ENCODE peak calls at places on chromosomes 7 and 10, in four cellular contexts. One of them, this sample, is unnamed.

GRCh38 chr10:3935141-3935540 is 150.1 kb upstream of the KLF6 start:
- DNase-seq in colonic mucosa: no peak
- DNase-seq in Panc1: no peak
- DNase-seq in right lobe of liver: no peak
- DNase-seq in this sample: peak; percentile 56

GRCh38 chr7:43479042-43479441 is 103.9 kb upstream of the STK17A start:
- DNase-seq in colonic mucosa: no peak
- DNase-seq in Panc1: no peak
- DNase-seq in right lobe of liver: no peak
- DNase-seq in this sample: no peak

GRCh38 chr10:33460461-33461294 is 126.2 kb upstream of the NRP1 start:
- DNase-seq in colonic mucosa: peak; percentile 21
- DNase-seq in Panc1: no peak
- DNase-seq in right lobe of liver: no peak
- DNase-seq in this sample: peak; percentile 84

GRCh38 chr7:92641921-92642511 is 51.8 kb upstream of the FAM133B start:
- DNase-seq in colonic mucosa: no peak
- DNase-seq in Panc1: no peak
- DNase-seq in right lobe of liver: no peak
- DNase-seq in this sample: no peak

GRCh38 chr10:110651044-110651958 is 7.2 kb downstream of the RBM20 start:
- DNase-seq in colonic mucosa: no peak
- DNase-seq in Panc1: no peak
- DNase-seq in right lobe of liver: no peak
- DNase-seq in this sample: no peak

GRCh38 chr7:134443396-134444070 is 15.4 kb downstream of the AKR1B1 start:
- DNase-seq in colonic mucosa: no peak
- DNase-seq in Panc1: no peak
- DNase-seq in right lobe of liver: no peak
- DNase-seq in this sample: no peak

GRCh38 chr10:32445036-32445435 is 904 bp upstream of the CCDC7 start:
- DNase-seq in colonic mucosa: no peak
- DNase-seq in Panc1: no peak
- DNase-seq in right lobe of liver: no peak
- DNase-seq in this sample: no peak

GRCh38 chr7:148697256-148697841 is 1.4 kb upstream of the CUL1 start:
- DNase-seq in colonic mucosa: peak; percentile 25
- DNase-seq in Panc1: no peak
- DNase-seq in right lobe of liver: no peak
- DNase-seq in this sample: no peak

GRCh38 chr7:133712544-133712943 is 414.6 kb upstream of the LRGUK start:
- DNase-seq in colonic mucosa: no peak
- DNase-seq in Panc1: no peak
- DNase-seq in right lobe of liver: no peak
- DNase-seq in this sample: no peak

GRCh38 chr10:118721005-118721876 is 33.5 kb downstream of the CACUL1 start:
- DNase-seq in colonic mucosa: peak; percentile 73
- DNase-seq in Panc1: peak; percentile 50
- DNase-seq in right lobe of liver: no peak
- DNase-seq in this sample: no peak

GRCh38 chr10:16520900-16521299 is 779 bp downstream of the C1QL3 start:
- DNase-seq in colonic mucosa: no peak
- DNase-seq in Panc1: no peak
- DNase-seq in right lobe of liver: peak; percentile 36
- DNase-seq in this sample: no peak

GRCh38 chr10:83555264-83555663 is 584.0 kb upstream of the GHITM start:
- DNase-seq in colonic mucosa: no peak
- DNase-seq in Panc1: no peak
- DNase-seq in right lobe of liver: no peak
- DNase-seq in this sample: no peak
- TF ChIP-seq CTCF in colonic mucosa: no peak
- TF ChIP-seq CTCF in Panc1: no peak
- TF ChIP-seq CTCF in right lobe of liver: no peak
- TF ChIP-seq CTCF in this sample: no peak

DNA sequence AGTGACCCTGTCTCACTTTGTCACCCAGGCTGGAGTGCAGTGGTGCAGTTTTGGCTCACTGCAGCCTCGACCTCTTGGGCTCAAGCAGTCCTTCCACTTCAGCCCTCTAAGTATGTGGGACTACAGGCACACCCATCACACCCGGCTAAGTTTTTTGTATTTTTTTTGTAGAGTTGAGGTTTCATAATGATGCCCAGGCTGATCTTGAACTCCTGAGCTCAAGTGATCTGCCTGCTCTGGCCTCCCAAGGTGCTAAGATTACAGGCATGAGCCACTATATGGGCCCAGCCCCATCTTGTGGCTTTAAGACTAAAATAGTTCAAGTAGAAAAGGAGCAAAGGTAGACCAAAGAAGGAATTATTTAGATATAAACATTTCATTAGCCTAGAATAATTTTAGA is 65.5 kb downstream of the MLLT10 start:
- DNase-seq in colonic mucosa: no peak
- DNase-seq in Panc1: no peak
- DNase-seq in right lobe of liver: no peak
- DNase-seq in this sample: no peak
- H3K4me3 ChIP-seq in colonic mucosa: no peak overlapping the region
- H3K4me3 ChIP-seq in Panc1: no peak overlapping the region
- H3K4me3 ChIP-seq in right lobe of liver: no peak overlapping the region
- H3K4me3 ChIP-seq in this sample: no peak overlapping the region

GRCh38 chr7:155533827-155534690 is 12.3 kb downstream of the CNPY1 start:
- DNase-seq in colonic mucosa: no peak
- DNase-seq in Panc1: no peak
- DNase-seq in right lobe of liver: no peak
- DNase-seq in this sample: no peak
- TF ChIP-seq CTCF in colonic mucosa: peak; percentile 18
- TF ChIP-seq CTCF in Panc1: peak; percentile 88
- TF ChIP-seq CTCF in right lobe of liver: peak; percentile 35
- TF ChIP-seq CTCF in this sample: peak; percentile 48

GRCh38 chr7:50974240-50974639 is 191.5 kb upstream of the GRB10 start:
- DNase-seq in colonic mucosa: no peak
- DNase-seq in Panc1: no peak
- DNase-seq in right lobe of liver: no peak
- DNase-seq in this sample: no peak
- H3K4me3 ChIP-seq in colonic mucosa: no peak overlapping the region
- H3K4me3 ChIP-seq in Panc1: no peak overlapping the region
- H3K4me3 ChIP-seq in right lobe of liver: no peak overlapping the region
- H3K4me3 ChIP-seq in this sample: no peak overlapping the region

DNA sequence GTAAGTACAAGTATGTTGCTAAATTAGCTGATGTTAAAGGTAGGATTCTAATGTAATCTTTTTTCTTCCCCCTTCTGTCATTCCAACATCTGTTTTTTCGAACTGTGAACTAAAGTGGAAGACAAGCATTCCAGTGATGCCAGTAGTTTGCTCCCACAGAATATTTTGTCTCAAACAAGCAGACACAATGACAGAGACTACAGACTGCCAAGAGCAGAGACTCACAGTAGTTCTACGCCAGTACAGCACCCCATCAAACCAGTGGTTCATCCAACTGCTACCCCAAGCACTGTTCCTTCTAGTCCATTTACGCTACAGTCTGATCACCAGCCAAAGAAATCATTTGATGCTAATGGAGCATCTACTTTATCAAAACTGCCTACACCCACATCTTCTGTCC is 62.7 kb downstream of the WAC start:
- DNase-seq in colonic mucosa: no peak
- DNase-seq in Panc1: no peak
- DNase-seq in right lobe of liver: no peak
- DNase-seq in this sample: no peak
- TF ChIP-seq CTCF in colonic mucosa: no peak
- TF ChIP-seq CTCF in Panc1: no peak
- TF ChIP-seq CTCF in right lobe of liver: no peak
- TF ChIP-seq CTCF in this sample: no peak

DNA sequence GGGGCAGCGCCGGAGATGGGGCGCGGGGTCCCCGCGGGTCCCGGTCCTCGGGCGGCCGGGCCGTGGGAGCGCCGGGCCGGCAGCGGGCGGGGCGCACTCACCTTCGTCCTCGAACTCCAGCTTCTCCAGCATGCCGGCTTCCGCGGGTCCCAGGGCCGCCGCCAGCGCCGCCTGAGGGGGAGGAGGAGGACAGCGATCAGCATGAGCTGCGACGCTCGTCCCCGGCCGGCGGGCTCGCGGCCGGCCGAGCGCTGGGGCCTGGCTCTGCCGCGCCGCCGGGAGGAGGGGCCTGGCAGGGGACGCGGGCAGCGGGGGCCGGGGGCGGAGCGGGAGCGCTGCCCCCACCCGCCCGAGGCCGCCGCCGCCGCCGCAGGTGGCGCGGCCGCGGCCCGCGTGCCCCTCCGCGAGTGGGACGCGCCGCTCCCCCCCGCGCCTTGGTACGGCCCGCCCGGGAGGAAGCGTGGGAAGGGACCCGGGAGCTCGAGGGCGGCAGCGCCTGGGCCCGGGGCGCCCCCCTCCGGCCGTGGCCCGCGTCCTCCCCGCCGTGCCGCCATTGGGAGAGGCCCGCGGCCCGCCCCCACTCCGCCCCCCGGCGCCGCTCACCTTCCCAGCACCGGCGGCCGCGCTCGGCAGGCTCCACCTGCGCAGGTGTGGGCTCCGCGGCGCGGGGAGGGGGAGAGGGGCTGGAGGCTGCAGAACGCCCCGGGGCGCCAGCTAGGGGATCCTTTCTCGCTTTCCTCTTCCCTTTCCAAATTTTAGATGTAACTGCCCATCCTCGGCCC is 112.5 kb upstream of the RHEB start:
- DNase-seq in colonic mucosa: peak; percentile 87
- DNase-seq in Panc1: no peak
- DNase-seq in right lobe of liver: peak; percentile 89
- DNase-seq in this sample: peak; percentile 94
- H3K4me3 ChIP-seq in colonic mucosa: peak overlapping the region; percentile 69
- H3K4me3 ChIP-seq in Panc1: peak overlapping the region; percentile 95
- H3K4me3 ChIP-seq in right lobe of liver: peak overlapping the region; percentile 58
- H3K4me3 ChIP-seq in this sample: peak overlapping the region; percentile 80

GRCh38 chr10:82212753-82213152 is 337.8 kb downstream of the NRG3 start:
- DNase-seq in colonic mucosa: no peak
- DNase-seq in Panc1: no peak
- DNase-seq in right lobe of liver: no peak
- DNase-seq in this sample: no peak

GRCh38 chr10:82211331-82211730 is 336.3 kb downstream of the NRG3 start:
- DNase-seq in colonic mucosa: no peak
- DNase-seq in Panc1: no peak
- DNase-seq in right lobe of liver: no peak
- DNase-seq in this sample: no peak

DNA sequence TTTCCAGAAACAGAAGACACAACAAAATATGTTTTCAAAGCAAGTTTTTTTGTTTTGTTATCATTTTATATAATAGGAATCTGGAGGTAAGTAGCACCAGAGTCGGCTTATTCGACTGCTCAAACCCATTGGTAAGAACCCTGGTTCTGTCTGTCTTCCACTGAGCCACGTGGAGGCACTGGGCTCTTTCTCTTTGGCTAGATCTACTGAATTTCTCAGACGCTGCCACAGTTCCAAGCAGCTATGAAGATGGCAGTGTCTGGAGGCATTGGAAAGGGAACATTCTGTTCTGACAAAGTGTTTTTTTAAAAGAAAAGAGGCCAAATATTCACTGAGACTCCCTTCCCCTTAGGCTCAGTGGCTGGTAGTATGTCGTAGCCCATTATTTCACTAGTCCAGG is 338.8 kb downstream of the NRG3 start:
- DNase-seq in colonic mucosa: no peak
- DNase-seq in Panc1: no peak
- DNase-seq in right lobe of liver: no peak
- DNase-seq in this sample: no peak
- TF ChIP-seq CTCF in colonic mucosa: no peak
- TF ChIP-seq CTCF in Panc1: no peak
- TF ChIP-seq CTCF in right lobe of liver: no peak
- TF ChIP-seq CTCF in this sample: no peak

This sample was measured in heart left ventricle.